ENCODE peak calls at places on chromosome 17, in eight cellular contexts. I, R, T, W, P, S, J and F are unnamed samples.

GRCh38 chr17:27660436-27660835 is 29.4 kb downstream of the LGALS9 start:
- ATAC-seq in R (no peak), S (no peak), W (no peak), T (no peak), J (no peak), I (no peak), P (no peak), F (no peak)

GRCh38 chr17:31509805-31510177 is 118.3 kb downstream of the RAB11FIP4 start:
- ATAC-seq in P (no peak), R (no peak), W (no peak), J (no peak), I (no peak), S (no peak), T (no peak), F (no peak)

GRCh38 chr17:17343160-17343735 is 40.1 kb downstream of the NT5M start:
- ATAC-seq in R (no peak), W (no peak), J (no peak), T (no peak), S (no peak), I (no peak), P (no peak), F (no peak)

GRCh38 chr17:4087911-4088693 is 54.7 kb downstream of the ZZEF1 start:
- ATAC-seq in W (no peak), P (no peak), J (no peak), I (no peak), T (no peak), R (peak; percentile 65), S (no peak), F (no peak)

GRCh38 chr17:2034806-2035548 is 5.0 kb downstream of the DPH1 start:
- ATAC-seq in S (no peak), P (no peak), T (no peak), J (no peak), R (no peak), W (no peak), I (no peak), F (no peak)

GRCh38 chr17:17355426-17355825 is 52.3 kb downstream of the NT5M start:
- ATAC-seq in J (no peak), W (no peak), T (no peak), R (no peak), S (no peak), I (no peak), P (no peak), F (no peak)

GRCh38 chr17:56244268-56244890 is 91.1 kb downstream of the ANKFN1 start:
- ATAC-seq in R (no peak), W (no peak), I (peak; percentile 53), P (peak; percentile 88), S (peak; percentile 55), T (no peak), J (no peak), F (no peak)

GRCh38 chr17:30112794-30113193 is 3.8 kb upstream of the NSRP1 start:
- ATAC-seq in T (no peak), J (no peak), W (peak; percentile 24), R (no peak), S (no peak), P (no peak), I (no peak), F (no peak)

GRCh38 chr17:1737531-1738291 is 5.0 kb upstream of the SERPINF2 start:
- ATAC-seq in T (no peak), I (no peak), S (no peak), W (no peak), P (no peak), R (no peak), J (no peak), F (peak; percentile 38)

GRCh38 chr17:38925263-38925995 is at the start of gene LASP1NB:
- ATAC-seq in I (no peak), T (no peak), W (no peak), S (peak; percentile 10), R (no peak), J (no peak), P (peak; percentile 61), F (no peak)

DNA sequence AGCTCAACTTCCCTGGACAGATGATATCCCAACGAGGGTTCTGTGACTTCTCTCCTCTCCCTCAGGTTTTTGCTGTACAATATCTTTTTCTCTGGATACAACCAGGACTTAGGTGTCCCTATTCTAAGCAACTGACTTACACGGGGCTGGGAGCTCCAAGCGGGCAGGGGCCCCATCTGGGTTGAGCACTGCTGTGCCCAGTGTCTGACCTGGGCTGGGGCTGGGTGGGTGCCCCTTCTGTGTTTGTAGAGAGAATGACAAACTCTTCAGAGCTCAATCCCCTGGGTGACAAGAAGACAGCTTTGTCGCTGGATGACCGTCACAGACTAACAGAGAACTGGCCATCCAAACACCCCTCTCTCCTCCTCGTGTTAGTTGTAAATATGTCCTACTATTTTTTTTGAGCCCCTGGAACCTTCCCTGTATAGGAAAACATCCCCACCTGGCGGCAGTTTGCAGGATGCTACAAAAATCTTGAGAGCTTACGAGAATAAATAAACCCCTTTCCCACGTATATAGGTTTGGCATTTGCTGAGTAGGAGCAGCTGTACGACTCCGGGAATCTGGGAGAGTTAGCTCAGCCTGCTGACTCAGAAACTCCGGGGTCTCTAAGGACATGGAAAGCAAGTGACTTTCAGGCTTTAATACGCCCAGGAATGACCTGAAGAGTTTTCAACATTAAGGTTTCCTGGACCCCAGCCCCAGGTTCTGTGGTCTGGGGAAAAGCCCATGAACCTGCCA is 23.7 kb upstream of the RCVRN start:
- ATAC-seq in P (peak; percentile 58), R (peak; percentile 71), J (peak; percentile 31), I (peak; percentile 78), S (peak; percentile 63), T (no peak), W (no peak), F (peak; percentile 14)
- H3K4me1 ChIP-seq in P (no peaks in the 10 kb centered on the region), R (no peaks in the 10 kb centered on the region), J (no peaks in the 10 kb centered on the region), I (peaks cover 21% of the 10 kb centered on the region), S (no peaks in the 10 kb centered on the region), T (no peaks in the 10 kb centered on the region), W (no peaks in the 10 kb centered on the region), F (peaks cover 4% of the 10 kb centered on the region)

DNA sequence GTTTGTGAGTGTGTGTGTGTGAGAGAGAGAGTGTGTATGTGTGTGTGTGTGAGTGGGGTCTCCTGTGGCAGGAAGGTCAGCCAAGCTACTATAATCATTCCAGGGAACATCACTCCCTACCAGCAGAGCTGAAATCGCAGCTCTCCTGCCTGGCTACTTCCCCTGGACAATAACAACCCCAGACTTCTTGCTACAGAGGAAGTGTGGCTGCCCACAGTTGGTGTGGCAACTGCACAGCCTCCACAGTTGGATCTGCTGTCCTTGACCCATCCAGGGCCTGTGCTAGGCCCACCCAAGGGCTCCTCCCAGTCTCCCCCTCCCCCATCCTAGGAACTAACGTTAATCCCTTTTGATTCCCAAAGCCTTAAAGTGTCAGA is 1.5 kb downstream of the SLC13A5 start:
- ATAC-seq in S (peak; percentile 22), J (no peak), I (no peak), W (no peak), T (no peak), R (no peak), P (no peak), F (no peak)
- TF ChIP-seq POLR2AphosphoS5 in S (no peak), J (no peak), I (no peak), W (no peak), T (no peak), R (no peak), P (no peak), F (no peak)

DNA sequence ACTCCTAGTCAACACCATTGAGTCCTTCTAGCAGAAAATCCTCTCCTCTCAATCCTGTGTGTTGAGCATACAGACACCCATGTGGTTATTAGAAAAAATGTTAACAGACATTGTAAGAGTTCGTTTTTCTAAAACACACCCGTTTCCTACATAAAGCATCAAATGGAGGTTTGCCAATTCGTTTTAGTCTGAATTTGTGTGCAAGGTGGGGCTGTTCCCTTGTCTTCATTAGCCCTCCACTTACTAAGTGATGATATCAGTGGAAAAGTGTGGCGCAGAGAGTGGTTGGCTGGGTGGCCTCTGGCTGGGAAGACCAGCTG is 2.7 kb downstream of the NHERF1 start:
- ATAC-seq in P (no peak), R (no peak), I (no peak), J (no peak), W (no peak), T (no peak), S (no peak), F (no peak)
- H3K4me3 ChIP-seq in P (peak overlapping the region; percentile 6), R (peak overlapping the region; percentile 76), I (no peak overlapping the region), J (no peak overlapping the region), W (peak overlapping the region; percentile 36), T (peak overlapping the region; percentile 18), S (peak overlapping the region; percentile 48), F (no peak overlapping the region)

DNA sequence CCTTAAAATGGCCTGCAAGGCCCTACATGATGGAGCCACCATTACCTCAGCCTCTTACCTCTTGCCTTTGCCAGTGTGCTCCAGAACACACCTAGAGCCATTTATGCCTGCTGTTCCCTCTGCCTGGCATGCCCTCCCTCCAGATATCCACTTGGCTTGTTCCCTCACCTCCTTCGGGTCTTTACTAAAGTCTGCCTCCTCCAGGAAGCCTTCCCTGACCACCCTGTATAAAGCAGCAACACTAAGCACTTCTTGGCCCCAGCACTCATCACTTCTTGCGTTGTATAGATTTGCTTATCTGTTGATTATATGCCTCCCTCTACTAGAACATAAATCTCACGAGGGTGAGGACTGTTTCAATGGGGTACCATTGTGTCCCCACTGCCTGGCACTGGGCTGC is 25.3 kb downstream of the ANKRD40 start:
- ATAC-seq in T (no peak), W (no peak), S (no peak), P (no peak), R (no peak), I (no peak), J (no peak), F (no peak)
- H3K4me1 ChIP-seq in T (peaks cover 6% of the 10 kb centered on the region), W (no peaks in the 10 kb centered on the region), S (peaks cover 94% of the 10 kb centered on the region), P (peaks cover 3% of the 10 kb centered on the region), R (peaks cover 39% of the 10 kb centered on the region), I (peaks cover 73% of the 10 kb centered on the region), J (peaks cover 4% of the 10 kb centered on the region), F (peaks cover 34% of the 10 kb centered on the region)